ENCODE peak calls at places on chromosomes 5 and 9, in eight cellular contexts. One of them, this sample, is unnamed. For H3K4me1, the result is how much of the 10 kb centered on the place peaks cover.

GRCh38 chr5:119655081-119655480 is 25.7 kb downstream of the FAM170A start:
- DNase-seq in lung: no peak
- DNase-seq in stomach: no peak
- DNase-seq in CD4-positive, CD25-positive, alpha-beta regulatory T cell: no peak
- DNase-seq in cardiac muscle cell: no peak
- DNase-seq in neuronal stem cell: no peak
- DNase-seq in uterus: no peak
- DNase-seq in right cardiac atrium: no peak
- DNase-seq in this sample: no peak

GRCh38 chr9:88645172-88645868 is 110.3 kb downstream of the NXNL2 start:
- DNase-seq in lung: no peak
- DNase-seq in stomach: no peak
- DNase-seq in CD4-positive, CD25-positive, alpha-beta regulatory T cell: no peak
- DNase-seq in cardiac muscle cell: no peak
- DNase-seq in neuronal stem cell: no peak
- DNase-seq in uterus: no peak
- DNase-seq in right cardiac atrium: no peak
- DNase-seq in this sample: no peak

GRCh38 chr5:32230356-32231099 is 56.4 kb upstream of the GOLPH3 start:
- DNase-seq in lung: no peak
- DNase-seq in stomach: no peak
- DNase-seq in CD4-positive, CD25-positive, alpha-beta regulatory T cell: no peak
- DNase-seq in cardiac muscle cell: no peak
- DNase-seq in neuronal stem cell: no peak
- DNase-seq in uterus: no peak
- DNase-seq in right cardiac atrium: no peak
- DNase-seq in this sample: no peak

GRCh38 chr5:157160001-157160400 is 6.1 kb downstream of the GARIN3 start:
- DNase-seq in lung: no peak
- DNase-seq in stomach: no peak
- DNase-seq in CD4-positive, CD25-positive, alpha-beta regulatory T cell: peak
- DNase-seq in cardiac muscle cell: no peak
- DNase-seq in neuronal stem cell: no peak
- DNase-seq in uterus: no peak
- DNase-seq in right cardiac atrium: no peak
- DNase-seq in this sample: no peak

GRCh38 chr5:173480896-173481295 is 135.6 kb downstream of the BOD1 start:
- DNase-seq in lung: no peak
- DNase-seq in stomach: no peak
- DNase-seq in CD4-positive, CD25-positive, alpha-beta regulatory T cell: no peak
- DNase-seq in cardiac muscle cell: no peak
- DNase-seq in neuronal stem cell: no peak
- DNase-seq in uterus: no peak
- DNase-seq in right cardiac atrium: no peak
- DNase-seq in this sample: no peak

GRCh38 chr9:133105461-133105770 is 15.6 kb downstream of the RALGDS start:
- DNase-seq in lung: no peak
- DNase-seq in stomach: peak
- DNase-seq in CD4-positive, CD25-positive, alpha-beta regulatory T cell: no peak
- DNase-seq in cardiac muscle cell: no peak
- DNase-seq in neuronal stem cell: no peak
- DNase-seq in uterus: peak
- DNase-seq in right cardiac atrium: no peak
- DNase-seq in this sample: no peak

GRCh38 chr5:178827636-178828035 is 32.1 kb upstream of the ZNF354B start:
- DNase-seq in lung: no peak
- DNase-seq in stomach: no peak
- DNase-seq in CD4-positive, CD25-positive, alpha-beta regulatory T cell: no peak
- DNase-seq in cardiac muscle cell: no peak
- DNase-seq in neuronal stem cell: no peak
- DNase-seq in uterus: no peak
- DNase-seq in right cardiac atrium: no peak
- DNase-seq in this sample: no peak

GRCh38 chr9:3830296-3830695 is 304.5 kb upstream of the RFX3 start:
- DNase-seq in lung: no peak
- DNase-seq in stomach: no peak
- DNase-seq in CD4-positive, CD25-positive, alpha-beta regulatory T cell: no peak
- DNase-seq in cardiac muscle cell: no peak
- DNase-seq in neuronal stem cell: no peak
- DNase-seq in uterus: no peak
- DNase-seq in right cardiac atrium: no peak
- DNase-seq in this sample: no peak

GRCh38 chr9:128136816-128137793 is 9.6 kb upstream of the PTGES2 start:
- DNase-seq in lung: no peak
- DNase-seq in stomach: no peak
- DNase-seq in CD4-positive, CD25-positive, alpha-beta regulatory T cell: no peak
- DNase-seq in cardiac muscle cell: no peak
- DNase-seq in neuronal stem cell: no peak
- DNase-seq in uterus: no peak
- DNase-seq in right cardiac atrium: no peak
- DNase-seq in this sample: no peak

GRCh38 chr9:26685857-26686256 is 206.7 kb downstream of the CAAP1 start:
- DNase-seq in lung: no peak
- DNase-seq in stomach: no peak
- DNase-seq in CD4-positive, CD25-positive, alpha-beta regulatory T cell: no peak
- DNase-seq in cardiac muscle cell: no peak
- DNase-seq in neuronal stem cell: no peak
- DNase-seq in uterus: no peak
- DNase-seq in right cardiac atrium: no peak
- DNase-seq in this sample: no peak

GRCh38 chr9:135811796-135812195 is 95.5 kb downstream of the CAMSAP1 start:
- DNase-seq in lung: no peak
- DNase-seq in stomach: no peak
- DNase-seq in CD4-positive, CD25-positive, alpha-beta regulatory T cell: no peak
- DNase-seq in cardiac muscle cell: no peak
- DNase-seq in neuronal stem cell: no peak
- DNase-seq in uterus: no peak
- DNase-seq in right cardiac atrium: peak
- DNase-seq in this sample: no peak

GRCh38 chr9:130936285-130937117 is 2.5 kb downstream of the FIBCD1 start:
- DNase-seq in lung: no peak
- DNase-seq in stomach: no peak
- DNase-seq in CD4-positive, CD25-positive, alpha-beta regulatory T cell: no peak
- DNase-seq in cardiac muscle cell: peak
- DNase-seq in neuronal stem cell: no peak
- DNase-seq in uterus: no peak
- DNase-seq in right cardiac atrium: no peak
- DNase-seq in this sample: peak

GRCh38 chr5:67287795-67288194 is 91.2 kb upstream of the CD180 start:
- DNase-seq in lung: no peak
- DNase-seq in stomach: no peak
- DNase-seq in CD4-positive, CD25-positive, alpha-beta regulatory T cell: no peak
- DNase-seq in cardiac muscle cell: no peak
- DNase-seq in neuronal stem cell: no peak
- DNase-seq in uterus: no peak
- DNase-seq in right cardiac atrium: no peak
- DNase-seq in this sample: peak

GRCh38 chr5:66958984-66959641 is 237.5 kb downstream of the CD180 start:
- DNase-seq in lung: peak
- DNase-seq in stomach: no peak
- DNase-seq in CD4-positive, CD25-positive, alpha-beta regulatory T cell: no peak
- DNase-seq in cardiac muscle cell: peak
- DNase-seq in neuronal stem cell: no peak
- DNase-seq in uterus: peak
- DNase-seq in right cardiac atrium: peak
- DNase-seq in this sample: peak

GRCh38 chr5:43146958-43147357 is 26.2 kb downstream of the ZNF131 start:
- DNase-seq in lung: no peak
- DNase-seq in stomach: no peak
- DNase-seq in CD4-positive, CD25-positive, alpha-beta regulatory T cell: no peak
- DNase-seq in cardiac muscle cell: no peak
- DNase-seq in neuronal stem cell: no peak
- DNase-seq in uterus: no peak
- DNase-seq in right cardiac atrium: no peak
- DNase-seq in this sample: no peak

GRCh38 chr5:78364005-78364404 is 3.6 kb downstream of the SCAMP1 start:
- DNase-seq in lung: no peak
- DNase-seq in stomach: no peak
- DNase-seq in CD4-positive, CD25-positive, alpha-beta regulatory T cell: no peak
- DNase-seq in cardiac muscle cell: no peak
- DNase-seq in neuronal stem cell: no peak
- DNase-seq in uterus: no peak
- DNase-seq in right cardiac atrium: no peak
- DNase-seq in this sample: no peak

GRCh38 chr9:121581775-121582600 is 69.4 kb upstream of the DAB2IP start:
- DNase-seq in lung: no peak
- DNase-seq in stomach: no peak
- DNase-seq in CD4-positive, CD25-positive, alpha-beta regulatory T cell: no peak
- DNase-seq in cardiac muscle cell: no peak
- DNase-seq in neuronal stem cell: peak
- DNase-seq in uterus: no peak
- DNase-seq in right cardiac atrium: peak
- DNase-seq in this sample: no peak

GRCh38 chr5:107268241-107268640 is 402.5 kb downstream of the EFNA5 start:
- DNase-seq in lung: no peak
- DNase-seq in stomach: no peak
- DNase-seq in CD4-positive, CD25-positive, alpha-beta regulatory T cell: no peak
- DNase-seq in cardiac muscle cell: no peak
- DNase-seq in neuronal stem cell: no peak
- DNase-seq in uterus: no peak
- DNase-seq in right cardiac atrium: no peak
- DNase-seq in this sample: no peak

GRCh38 chr5:148343049-148343413 is 7.7 kb downstream of the SPINK9 start:
- DNase-seq in lung: no peak
- DNase-seq in stomach: peak
- DNase-seq in CD4-positive, CD25-positive, alpha-beta regulatory T cell: no peak
- DNase-seq in cardiac muscle cell: no peak
- DNase-seq in neuronal stem cell: no peak
- DNase-seq in uterus: no peak
- DNase-seq in right cardiac atrium: no peak
- DNase-seq in this sample: no peak

GRCh38 chr5:155147222-155147621 is 133.7 kb downstream of the KIF4B start:
- DNase-seq in lung: no peak
- DNase-seq in stomach: no peak
- DNase-seq in CD4-positive, CD25-positive, alpha-beta regulatory T cell: peak
- DNase-seq in cardiac muscle cell: no peak
- DNase-seq in neuronal stem cell: no peak
- DNase-seq in uterus: no peak
- DNase-seq in right cardiac atrium: no peak
- DNase-seq in this sample: no peak

DNA sequence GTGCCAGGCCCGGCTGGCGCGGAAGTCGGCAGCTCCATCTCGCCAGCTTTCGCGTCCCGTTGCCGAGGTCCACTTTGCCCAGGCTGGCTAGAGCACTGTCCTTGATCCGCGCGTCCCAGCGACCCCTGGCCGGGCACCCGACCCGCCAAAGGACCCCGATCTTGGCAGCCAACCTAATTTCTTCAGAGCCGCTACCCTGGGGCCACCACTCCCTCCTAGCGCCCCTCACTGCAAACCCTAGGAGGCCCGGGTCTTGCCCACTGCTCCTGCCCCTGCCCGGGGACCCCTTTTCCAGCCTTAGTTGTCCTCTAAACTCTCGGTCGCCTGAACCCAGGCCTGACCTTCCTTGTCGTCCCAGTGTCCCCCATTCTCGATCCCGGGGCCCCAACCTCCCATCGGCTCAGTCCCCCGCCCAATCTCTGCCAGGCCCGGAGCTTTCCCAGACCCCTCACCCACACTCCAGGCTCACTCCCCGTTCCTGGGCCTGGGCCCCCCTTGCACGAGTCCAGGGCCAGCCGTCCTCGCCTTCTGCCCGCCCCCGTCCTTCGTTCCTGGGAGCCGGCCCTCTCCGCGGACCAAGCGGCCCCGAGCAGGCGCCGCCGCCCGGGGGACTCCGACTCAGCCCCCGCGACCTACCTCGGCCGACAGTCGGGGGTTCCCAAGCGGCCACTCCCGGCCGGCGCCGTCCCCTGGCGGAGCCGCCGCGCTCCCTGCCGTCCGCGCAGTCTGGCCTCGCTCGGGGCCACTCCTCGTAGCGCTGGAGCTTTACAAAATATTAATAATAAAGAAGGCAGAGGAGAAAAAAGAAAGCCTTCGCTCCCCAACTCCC is 701 bp upstream of the LMX1B start:
- DNase-seq in lung: no peak
- DNase-seq in stomach: no peak
- DNase-seq in CD4-positive, CD25-positive, alpha-beta regulatory T cell: no peak
- DNase-seq in cardiac muscle cell: no peak
- DNase-seq in neuronal stem cell: no peak
- DNase-seq in uterus: no peak
- DNase-seq in right cardiac atrium: peak
- DNase-seq in this sample: no peak
- H3K4me3 ChIP-seq in lung: no peak
- H3K4me3 ChIP-seq in stomach: peak
- H3K4me3 ChIP-seq in CD4-positive, CD25-positive, alpha-beta regulatory T cell: no peak
- H3K4me3 ChIP-seq in cardiac muscle cell: peak
- H3K4me3 ChIP-seq in neuronal stem cell: no peak
- H3K4me3 ChIP-seq in uterus: no peak
- H3K4me3 ChIP-seq in right cardiac atrium: peak
- H3K4me3 ChIP-seq in this sample: no peak

DNA sequence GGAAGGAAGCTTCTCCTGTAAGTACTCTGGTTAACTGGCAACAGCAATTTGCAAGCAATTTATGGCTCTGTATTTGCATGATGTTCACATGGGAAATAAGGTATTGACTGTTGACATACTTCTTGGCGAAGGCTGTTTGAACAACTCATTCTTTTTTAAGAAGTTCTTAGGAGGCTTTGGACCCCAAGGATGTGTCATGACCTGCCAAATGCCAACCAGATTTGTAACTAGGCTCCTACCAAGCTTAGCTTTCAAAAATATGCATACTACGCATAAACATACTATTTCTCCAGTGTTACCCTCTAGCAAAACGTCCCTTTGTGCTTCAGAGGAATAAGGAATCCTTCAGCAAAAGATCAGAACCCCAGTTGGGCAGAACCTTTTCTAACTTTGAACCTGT is 165.2 kb upstream of the MSX2 start:
- DNase-seq in lung: no peak
- DNase-seq in stomach: no peak
- DNase-seq in CD4-positive, CD25-positive, alpha-beta regulatory T cell: no peak
- DNase-seq in cardiac muscle cell: no peak
- DNase-seq in neuronal stem cell: no peak
- DNase-seq in uterus: no peak
- DNase-seq in right cardiac atrium: no peak
- DNase-seq in this sample: no peak
- H3K4me1 ChIP-seq in lung: under half
- H3K4me1 ChIP-seq in stomach: under half
- H3K4me1 ChIP-seq in CD4-positive, CD25-positive, alpha-beta regulatory T cell: under half
- H3K4me1 ChIP-seq in cardiac muscle cell: under half
- H3K4me1 ChIP-seq in neuronal stem cell: under half
- H3K4me1 ChIP-seq in uterus: under half
- H3K4me1 ChIP-seq in right cardiac atrium: under half
- H3K4me1 ChIP-seq in this sample: under half

GRCh38 chr9:110808599-110808980 is 140.0 kb downstream of the MUSK start:
- DNase-seq in lung: no peak
- DNase-seq in stomach: no peak
- DNase-seq in CD4-positive, CD25-positive, alpha-beta regulatory T cell: no peak
- DNase-seq in cardiac muscle cell: no peak
- DNase-seq in neuronal stem cell: no peak
- DNase-seq in uterus: no peak
- DNase-seq in right cardiac atrium: no peak
- DNase-seq in this sample: no peak
- H3K4me3 ChIP-seq in lung: no peak
- H3K4me3 ChIP-seq in stomach: no peak
- H3K4me3 ChIP-seq in CD4-positive, CD25-positive, alpha-beta regulatory T cell: no peak
- H3K4me3 ChIP-seq in cardiac muscle cell: no peak
- H3K4me3 ChIP-seq in neuronal stem cell: no peak
- H3K4me3 ChIP-seq in uterus: no peak
- H3K4me3 ChIP-seq in right cardiac atrium: no peak
- H3K4me3 ChIP-seq in this sample: no peak

GRCh38 chr5:151080620-151081425 is at the start of gene TNIP1:
- DNase-seq in lung: peak
- DNase-seq in stomach: peak
- DNase-seq in CD4-positive, CD25-positive, alpha-beta regulatory T cell: peak
- DNase-seq in cardiac muscle cell: peak
- DNase-seq in neuronal stem cell: peak
- DNase-seq in uterus: peak
- DNase-seq in right cardiac atrium: peak
- DNase-seq in this sample: peak
- H3K4me1 ChIP-seq in lung: under half
- H3K4me1 ChIP-seq in stomach: half or more
- H3K4me1 ChIP-seq in CD4-positive, CD25-positive, alpha-beta regulatory T cell: half or more
- H3K4me1 ChIP-seq in cardiac muscle cell: under half
- H3K4me1 ChIP-seq in neuronal stem cell: under half
- H3K4me1 ChIP-seq in uterus: under half
- H3K4me1 ChIP-seq in right cardiac atrium: under half
- H3K4me1 ChIP-seq in this sample: half or more